ENCODE peak calls at places on chromosomes 11 and 22, in five cellular contexts. One of them, this sample, is unnamed. For H3K36me3, the result is how much of the 10 kb centered on the place peaks cover.

GRCh38 chr11:34366522-34366921 is 8.7 kb upstream of the ABTB2 start:
- DNase-seq in lung: no peak
- DNase-seq in suprapubic skin: no peak
- DNase-seq in hepatocyte: no peak
- DNase-seq in tibial artery: no peak
- DNase-seq in this sample: peak

GRCh38 chr11:107397357-107397756 is 60.3 kb downstream of the CWF19L2 start:
- DNase-seq in hepatocyte: peak
- DNase-seq in tibial artery: no peak
- DNase-seq in suprapubic skin: no peak
- DNase-seq in lung: no peak
- DNase-seq in this sample: peak

GRCh38 chr11:5285703-5286102 is 16.0 kb upstream of the HBE1 start:
- DNase-seq in lung: no peak
- DNase-seq in suprapubic skin: no peak
- DNase-seq in hepatocyte: no peak
- DNase-seq in tibial artery: no peak
- DNase-seq in this sample: no peak

GRCh38 chr11:34478845-34479663 is 34.5 kb downstream of the ELF5 start:
- DNase-seq in hepatocyte: no peak
- DNase-seq in tibial artery: no peak
- DNase-seq in lung: no peak
- DNase-seq in suprapubic skin: no peak
- DNase-seq in this sample: no peak

GRCh38 chr11:8092587-8093424 is 11.8 kb downstream of the TUB start:
- DNase-seq in tibial artery: peak
- DNase-seq in hepatocyte: peak
- DNase-seq in lung: peak
- DNase-seq in suprapubic skin: peak
- DNase-seq in this sample: peak

GRCh38 chr22:35349704-35350538 is 31.0 kb upstream of the HMOX1 start:
- DNase-seq in tibial artery: no peak
- DNase-seq in hepatocyte: peak
- DNase-seq in lung: no peak
- DNase-seq in suprapubic skin: no peak
- DNase-seq in this sample: peak

GRCh38 chr11:80948781-80949180 is 1508.0 kb upstream of the TENM4 start:
- DNase-seq in lung: no peak
- DNase-seq in hepatocyte: no peak
- DNase-seq in tibial artery: no peak
- DNase-seq in suprapubic skin: no peak
- DNase-seq in this sample: no peak

GRCh38 chr11:126032374-126032773 is 30.3 kb downstream of the CDON start:
- DNase-seq in hepatocyte: no peak
- DNase-seq in lung: no peak
- DNase-seq in tibial artery: no peak
- DNase-seq in suprapubic skin: no peak
- DNase-seq in this sample: no peak

GRCh38 chr11:87030458-87031054 is 7.2 kb upstream of the TMEM135 start:
- DNase-seq in tibial artery: no peak
- DNase-seq in lung: no peak
- DNase-seq in hepatocyte: no peak
- DNase-seq in suprapubic skin: no peak
- DNase-seq in this sample: no peak

GRCh38 chr22:25027959-25028840 is 75.7 kb downstream of the KIAA1671 start:
- DNase-seq in lung: no peak
- DNase-seq in tibial artery: no peak
- DNase-seq in hepatocyte: peak
- DNase-seq in suprapubic skin: no peak
- DNase-seq in this sample: peak

GRCh38 chr22:34055525-34056200 is 135.4 kb upstream of the LARGE1 start:
- DNase-seq in tibial artery: no peak
- DNase-seq in suprapubic skin: no peak
- DNase-seq in lung: no peak
- DNase-seq in hepatocyte: peak
- DNase-seq in this sample: peak

GRCh38 chr22:35663371-35663770 is 15.1 kb downstream of the APOL6 start:
- DNase-seq in suprapubic skin: no peak
- DNase-seq in lung: no peak
- DNase-seq in hepatocyte: no peak
- DNase-seq in tibial artery: no peak
- DNase-seq in this sample: no peak

DNA sequence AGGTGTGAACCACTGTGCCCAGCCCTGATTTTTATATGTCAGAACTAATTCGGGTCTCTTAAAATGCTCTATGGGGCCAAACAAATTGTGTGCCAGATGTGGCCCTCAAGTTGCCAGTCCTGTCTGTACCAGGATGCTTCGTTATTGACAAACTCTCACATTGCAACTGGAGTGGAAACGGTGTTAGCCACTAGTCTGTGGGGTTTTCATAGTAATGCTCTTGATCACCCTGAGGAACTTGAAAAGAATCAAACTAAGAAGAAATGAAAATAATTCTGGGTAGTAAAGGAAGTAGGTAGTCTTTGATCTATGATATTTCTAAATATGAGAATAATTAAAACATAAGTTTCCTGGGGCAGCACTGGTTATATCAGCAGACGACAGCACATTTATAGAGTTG is 67.3 kb upstream of the ADSL start:
- DNase-seq in tibial artery: no peak
- DNase-seq in lung: no peak
- DNase-seq in hepatocyte: no peak
- DNase-seq in suprapubic skin: no peak
- DNase-seq in this sample: no peak
- H3K36me3 ChIP-seq in tibial artery: under half
- H3K36me3 ChIP-seq in lung: under half
- H3K36me3 ChIP-seq in hepatocyte: under half
- H3K36me3 ChIP-seq in suprapubic skin: under half
- H3K36me3 ChIP-seq in this sample: under half

DNA sequence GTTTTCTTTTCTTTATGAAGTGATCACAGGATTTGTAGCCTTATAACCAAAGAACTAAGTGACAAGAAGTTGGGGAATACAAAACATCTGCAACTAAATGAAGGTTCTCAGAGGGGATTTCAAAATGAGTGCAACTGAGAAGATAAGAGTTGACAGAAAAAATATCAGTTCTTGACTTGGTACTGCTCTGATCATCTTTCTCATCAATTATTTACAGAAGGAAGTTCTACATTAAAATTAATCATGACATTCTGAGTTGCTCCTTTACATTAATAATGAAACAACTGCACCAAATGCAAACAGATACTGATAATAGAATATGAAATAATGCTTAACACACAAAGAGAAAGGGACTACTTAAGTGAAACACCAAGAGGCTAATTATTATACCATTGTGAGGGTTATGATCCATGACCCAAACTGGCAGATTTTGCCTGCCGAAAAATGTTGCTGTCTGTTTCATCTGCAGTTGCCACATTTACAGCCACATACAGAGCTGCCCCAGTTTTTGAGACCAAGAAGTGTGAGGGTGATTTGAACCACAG is 561.9 kb upstream of the ANO5 start:
- DNase-seq in hepatocyte: no peak
- DNase-seq in lung: no peak
- DNase-seq in tibial artery: no peak
- DNase-seq in suprapubic skin: no peak
- DNase-seq in this sample: no peak
- H3K4me3 ChIP-seq in hepatocyte: no peak
- H3K4me3 ChIP-seq in lung: no peak
- H3K4me3 ChIP-seq in tibial artery: no peak
- H3K4me3 ChIP-seq in suprapubic skin: no peak
- H3K4me3 ChIP-seq in this sample: no peak

GRCh38 chr11:1005913-1006312 is 30.6 kb downstream of the MUC6 start:
- DNase-seq in hepatocyte: no peak
- DNase-seq in suprapubic skin: no peak
- DNase-seq in tibial artery: no peak
- DNase-seq in lung: no peak
- DNase-seq in this sample: peak
- H3K36me3 ChIP-seq in hepatocyte: under half
- H3K36me3 ChIP-seq in suprapubic skin: half or more
- H3K36me3 ChIP-seq in tibial artery: half or more
- H3K36me3 ChIP-seq in lung: under half
- H3K36me3 ChIP-seq in this sample: under half

DNA sequence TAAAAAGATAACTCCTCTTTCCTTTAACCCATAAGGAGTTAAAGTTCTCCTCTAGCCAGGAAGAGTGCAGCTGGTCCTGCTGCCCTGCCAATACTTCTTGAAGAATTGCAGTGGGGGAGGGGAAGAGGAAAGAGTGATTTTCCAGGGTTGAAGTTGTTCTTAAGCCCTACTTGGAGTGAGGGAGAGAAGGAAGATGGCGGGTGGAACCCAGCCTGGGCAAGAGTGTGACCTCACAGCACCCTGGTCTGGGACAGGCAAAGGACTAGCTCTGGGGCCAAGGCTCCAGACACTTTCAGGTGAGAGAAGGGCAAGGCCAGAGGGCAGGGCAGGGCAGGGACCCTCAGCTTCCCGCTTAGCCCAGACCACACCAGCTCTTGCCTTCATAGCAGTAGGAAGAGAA is 6.6 kb downstream of the TNKS1BP1 start:
- DNase-seq in lung: no peak
- DNase-seq in hepatocyte: no peak
- DNase-seq in suprapubic skin: no peak
- DNase-seq in tibial artery: no peak
- DNase-seq in this sample: no peak
- H3K4me3 ChIP-seq in lung: no peak
- H3K4me3 ChIP-seq in hepatocyte: no peak
- H3K4me3 ChIP-seq in suprapubic skin: peak
- H3K4me3 ChIP-seq in tibial artery: peak
- H3K4me3 ChIP-seq in this sample: no peak

GRCh38 chr11:111759778-111760407 is 6.3 kb downstream of the PPP2R1B start:
- DNase-seq in hepatocyte: no peak
- DNase-seq in suprapubic skin: no peak
- DNase-seq in lung: no peak
- DNase-seq in tibial artery: no peak
- DNase-seq in this sample: no peak
- H3K36me3 ChIP-seq in hepatocyte: under half
- H3K36me3 ChIP-seq in suprapubic skin: half or more
- H3K36me3 ChIP-seq in lung: under half
- H3K36me3 ChIP-seq in tibial artery: half or more
- H3K36me3 ChIP-seq in this sample: under half

GRCh38 chr22:46090631-46091201 is 59.6 kb upstream of the PPARA start:
- DNase-seq in hepatocyte: no peak
- DNase-seq in lung: no peak
- DNase-seq in tibial artery: peak
- DNase-seq in suprapubic skin: peak
- DNase-seq in this sample: no peak
- H3K4me3 ChIP-seq in hepatocyte: no peak
- H3K4me3 ChIP-seq in lung: no peak
- H3K4me3 ChIP-seq in tibial artery: no peak
- H3K4me3 ChIP-seq in suprapubic skin: peak
- H3K4me3 ChIP-seq in this sample: no peak

DNA sequence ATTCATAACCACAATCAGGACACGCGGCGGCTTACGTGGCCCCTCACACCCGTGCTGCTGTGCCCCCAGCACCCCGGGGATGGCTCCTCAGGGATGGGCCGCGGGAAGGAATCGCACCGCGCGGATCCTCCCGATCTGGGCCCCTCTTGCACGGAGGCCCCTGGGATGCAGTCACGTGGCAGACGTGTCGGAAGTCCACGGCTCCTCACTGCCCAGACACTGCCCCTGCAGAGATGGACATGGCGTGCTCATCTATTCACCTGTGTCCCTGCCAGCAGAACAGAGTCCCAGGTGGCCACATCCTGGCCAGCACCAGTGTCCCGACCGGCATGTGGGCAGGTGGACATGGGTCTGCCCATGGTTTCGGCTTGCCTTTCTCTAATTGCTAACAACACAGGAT is 12.8 kb downstream of the MOB2 start:
- DNase-seq in lung: no peak
- DNase-seq in tibial artery: no peak
- DNase-seq in suprapubic skin: peak
- DNase-seq in hepatocyte: no peak
- DNase-seq in this sample: no peak
- H3K36me3 ChIP-seq in lung: under half
- H3K36me3 ChIP-seq in tibial artery: half or more
- H3K36me3 ChIP-seq in suprapubic skin: half or more
- H3K36me3 ChIP-seq in hepatocyte: under half
- H3K36me3 ChIP-seq in this sample: under half

GRCh38 chr11:71252434-71252781 is at the start of gene SHANK2:
- DNase-seq in suprapubic skin: no peak
- DNase-seq in lung: no peak
- DNase-seq in hepatocyte: peak
- DNase-seq in tibial artery: no peak
- DNase-seq in this sample: peak
- H3K4me3 ChIP-seq in suprapubic skin: peak
- H3K4me3 ChIP-seq in lung: peak
- H3K4me3 ChIP-seq in hepatocyte: peak
- H3K4me3 ChIP-seq in tibial artery: peak
- H3K4me3 ChIP-seq in this sample: peak

This sample was measured in H7.